ENCODE peak calls at places on chromosomes 7 and 10, in six cellular contexts. One of them, this sample, is unnamed.

GRCh38 chr7:130189281-130189782 is 15.9 kb downstream of the TMEM209 start:
- DNase-seq in AG09309: peak
- DNase-seq in nephron progenitor cell: no peak
- DNase-seq in AG04449: no peak
- DNase-seq in lower lobe of right lung: no peak
- DNase-seq in colonic mucosa: no peak
- DNase-seq in this sample: no peak

GRCh38 chr10:113059001-113059780 is 109.1 kb downstream of the TCF7L2 start:
- DNase-seq in AG09309: peak
- DNase-seq in nephron progenitor cell: peak
- DNase-seq in AG04449: no peak
- DNase-seq in lower lobe of right lung: no peak
- DNase-seq in colonic mucosa: peak
- DNase-seq in this sample: no peak

GRCh38 chr7:155392726-155393570 is 65.0 kb upstream of the EN2 start:
- DNase-seq in AG09309: no peak
- DNase-seq in nephron progenitor cell: no peak
- DNase-seq in AG04449: no peak
- DNase-seq in lower lobe of right lung: no peak
- DNase-seq in colonic mucosa: no peak
- DNase-seq in this sample: no peak

GRCh38 chr7:24701232-24701898 is 55.9 kb downstream of the GSDME start:
- DNase-seq in AG09309: peak
- DNase-seq in nephron progenitor cell: no peak
- DNase-seq in AG04449: peak
- DNase-seq in lower lobe of right lung: no peak
- DNase-seq in colonic mucosa: no peak
- DNase-seq in this sample: peak

GRCh38 chr7:5283421-5284303 is 919 bp downstream of the SLC29A4 start:
- DNase-seq in AG09309: no peak
- DNase-seq in nephron progenitor cell: peak
- DNase-seq in AG04449: no peak
- DNase-seq in lower lobe of right lung: no peak
- DNase-seq in colonic mucosa: peak
- DNase-seq in this sample: peak

GRCh38 chr7:3042861-3043489 is 692 bp downstream of the CARD11 start:
- DNase-seq in AG09309: no peak
- DNase-seq in nephron progenitor cell: no peak
- DNase-seq in AG04449: no peak
- DNase-seq in lower lobe of right lung: no peak
- DNase-seq in colonic mucosa: peak
- DNase-seq in this sample: peak

GRCh38 chr7:96388166-96388565 is 66.3 kb upstream of the SLC25A13 start:
- DNase-seq in AG09309: peak
- DNase-seq in nephron progenitor cell: no peak
- DNase-seq in AG04449: no peak
- DNase-seq in lower lobe of right lung: no peak
- DNase-seq in colonic mucosa: no peak
- DNase-seq in this sample: peak

GRCh38 chr10:77547651-77548050 is 90.0 kb downstream of the KCNMA1 start:
- DNase-seq in AG09309: no peak
- DNase-seq in nephron progenitor cell: no peak
- DNase-seq in AG04449: no peak
- DNase-seq in lower lobe of right lung: no peak
- DNase-seq in colonic mucosa: no peak
- DNase-seq in this sample: no peak

GRCh38 chr10:34628174-34628802 is 186.8 kb downstream of the PARD3 start:
- DNase-seq in AG09309: no peak
- DNase-seq in nephron progenitor cell: no peak
- DNase-seq in AG04449: no peak
- DNase-seq in lower lobe of right lung: no peak
- DNase-seq in colonic mucosa: peak
- DNase-seq in this sample: no peak

GRCh38 chr10:15473401-15473777 is 102.3 kb upstream of the FAM171A1 start:
- DNase-seq in AG09309: no peak
- DNase-seq in nephron progenitor cell: no peak
- DNase-seq in AG04449: no peak
- DNase-seq in lower lobe of right lung: no peak
- DNase-seq in colonic mucosa: no peak
- DNase-seq in this sample: no peak

GRCh38 chr7:156192921-156193320 is 380.7 kb upstream of the SHH start:
- DNase-seq in AG09309: no peak
- DNase-seq in nephron progenitor cell: no peak
- DNase-seq in AG04449: no peak
- DNase-seq in lower lobe of right lung: no peak
- DNase-seq in colonic mucosa: no peak
- DNase-seq in this sample: peak

GRCh38 chr10:96721207-96721572 is 876 bp upstream of the PIK3AP1 start:
- DNase-seq in AG09309: no peak
- DNase-seq in nephron progenitor cell: no peak
- DNase-seq in AG04449: no peak
- DNase-seq in lower lobe of right lung: no peak
- DNase-seq in colonic mucosa: no peak
- DNase-seq in this sample: no peak
- TF ChIP-seq CTCF in AG09309: no peak
- TF ChIP-seq CTCF in nephron progenitor cell: no peak
- TF ChIP-seq CTCF in AG04449: no peak
- TF ChIP-seq CTCF in lower lobe of right lung: no peak
- TF ChIP-seq CTCF in colonic mucosa: no peak
- TF ChIP-seq CTCF in this sample: no peak

DNA sequence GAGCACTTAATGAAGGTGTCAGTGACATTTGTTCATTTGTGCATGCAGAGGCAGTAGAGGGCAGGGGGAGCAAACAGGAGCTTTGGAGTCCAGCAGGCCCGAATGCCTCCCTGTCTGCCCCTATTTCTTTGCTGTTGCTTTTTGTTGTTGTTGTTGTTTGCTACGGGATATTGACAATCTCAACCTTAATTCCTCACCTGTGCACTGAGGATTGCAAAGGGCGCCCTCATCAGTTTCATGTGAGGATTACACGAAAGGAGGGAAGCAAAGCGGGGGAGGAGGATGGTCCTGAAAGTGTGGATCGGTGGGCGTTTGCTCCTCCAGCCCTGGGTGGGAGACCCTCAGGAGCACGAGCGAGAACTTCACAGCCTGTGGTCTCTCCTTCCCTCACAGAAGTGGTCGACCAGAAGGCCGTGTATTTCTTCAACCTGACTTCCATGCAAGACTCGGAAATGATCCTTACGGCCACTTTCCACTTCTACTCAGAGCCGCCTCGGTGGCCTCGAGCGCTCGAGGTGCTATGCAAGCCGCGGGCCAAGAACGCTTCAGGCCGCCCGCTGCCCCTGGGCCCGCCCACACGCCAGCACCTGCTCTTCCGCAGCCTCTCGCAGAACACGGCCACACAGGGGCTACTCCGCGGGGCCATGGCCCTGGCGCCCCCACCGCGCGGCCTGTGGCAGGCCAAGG is 9.5 kb downstream of the GDF10 start:
- DNase-seq in AG09309: no peak
- DNase-seq in nephron progenitor cell: no peak
- DNase-seq in AG04449: no peak
- DNase-seq in lower lobe of right lung: no peak
- DNase-seq in colonic mucosa: no peak
- DNase-seq in this sample: no peak
- TF ChIP-seq CTCF in AG09309: peak
- TF ChIP-seq CTCF in nephron progenitor cell: peak
- TF ChIP-seq CTCF in AG04449: peak
- TF ChIP-seq CTCF in lower lobe of right lung: peak
- TF ChIP-seq CTCF in colonic mucosa: no peak
- TF ChIP-seq CTCF in this sample: peak

DNA sequence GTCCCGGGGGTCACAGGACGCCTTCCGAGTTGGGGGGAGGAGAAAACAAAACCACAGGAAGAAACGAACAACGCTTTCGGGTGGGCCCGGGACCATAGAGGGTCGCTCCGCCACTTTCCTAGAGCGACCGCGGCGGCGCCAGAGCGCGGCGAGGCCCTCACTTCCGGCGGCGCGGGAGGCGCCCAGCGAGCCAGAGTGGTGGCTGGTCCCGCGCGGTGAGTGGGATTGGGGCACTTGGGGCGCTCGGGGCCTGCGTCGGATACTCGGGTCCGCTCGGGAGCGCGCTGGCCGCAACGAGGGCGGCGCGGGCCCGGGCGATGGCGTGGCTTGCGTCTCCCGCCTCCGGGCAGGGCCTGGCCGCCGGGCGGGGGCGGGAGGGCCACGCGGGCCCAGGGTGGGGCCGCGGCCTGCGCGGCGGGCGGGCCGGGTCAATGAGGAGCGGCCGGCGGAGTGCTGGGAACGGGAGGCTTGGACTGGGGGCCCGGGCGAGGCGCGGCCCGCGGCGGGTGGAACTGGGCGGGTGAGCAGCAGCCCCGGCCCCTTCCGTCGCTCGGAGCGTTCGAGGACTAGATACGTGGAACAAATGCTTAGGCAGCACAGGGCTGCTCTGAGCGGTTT is at the start of gene ZNF22:
- DNase-seq in AG09309: no peak
- DNase-seq in nephron progenitor cell: peak
- DNase-seq in AG04449: no peak
- DNase-seq in lower lobe of right lung: peak
- DNase-seq in colonic mucosa: peak
- DNase-seq in this sample: peak
- TF ChIP-seq CTCF in AG09309: no peak
- TF ChIP-seq CTCF in nephron progenitor cell: no peak
- TF ChIP-seq CTCF in AG04449: no peak
- TF ChIP-seq CTCF in lower lobe of right lung: peak
- TF ChIP-seq CTCF in colonic mucosa: no peak
- TF ChIP-seq CTCF in this sample: no peak

DNA sequence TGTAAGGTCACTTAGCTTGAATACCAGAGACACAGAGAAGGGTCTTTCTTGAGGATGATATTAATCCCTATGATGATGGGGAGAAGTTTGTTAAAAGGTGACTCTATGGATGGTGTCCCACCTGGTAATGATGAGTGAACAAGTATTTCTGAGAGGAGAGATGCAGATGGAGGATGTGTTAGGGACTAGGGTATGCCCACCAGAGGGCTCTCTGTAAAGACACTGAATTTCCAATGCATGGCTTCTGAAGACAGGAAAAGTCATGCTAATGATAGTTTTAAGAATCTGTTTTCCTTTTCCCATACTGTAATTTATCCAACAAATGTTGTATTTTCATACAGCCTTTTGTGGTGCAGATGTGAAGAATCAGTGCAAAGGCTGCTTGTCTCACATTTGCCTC is 1250.9 kb upstream of the CELF2 start:
- DNase-seq in AG09309: no peak
- DNase-seq in nephron progenitor cell: no peak
- DNase-seq in AG04449: no peak
- DNase-seq in lower lobe of right lung: no peak
- DNase-seq in colonic mucosa: no peak
- DNase-seq in this sample: no peak
- TF ChIP-seq CTCF in AG09309: no peak
- TF ChIP-seq CTCF in nephron progenitor cell: no peak
- TF ChIP-seq CTCF in AG04449: no peak
- TF ChIP-seq CTCF in lower lobe of right lung: no peak
- TF ChIP-seq CTCF in colonic mucosa: no peak
- TF ChIP-seq CTCF in this sample: no peak

DNA sequence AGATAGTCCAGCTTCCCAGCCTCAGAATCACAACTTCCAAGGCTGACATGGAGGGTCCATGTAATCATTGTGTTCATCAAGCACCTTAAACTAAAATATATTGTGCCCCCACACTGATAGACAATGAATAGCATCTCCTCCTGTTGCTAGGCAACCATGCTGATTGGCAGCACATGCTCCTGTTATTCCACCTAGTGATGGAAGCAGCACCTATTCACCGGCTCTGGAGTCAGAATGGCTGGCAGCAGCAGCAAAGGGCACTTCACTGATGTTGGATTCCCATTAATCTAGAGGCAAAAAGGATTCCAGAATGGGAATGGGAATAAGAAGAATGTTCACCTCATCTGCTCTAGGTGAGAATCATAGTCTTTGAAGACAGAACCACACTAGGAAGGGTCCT is 55.0 kb downstream of the RELN start:
- DNase-seq in AG09309: no peak
- DNase-seq in nephron progenitor cell: no peak
- DNase-seq in AG04449: no peak
- DNase-seq in lower lobe of right lung: no peak
- DNase-seq in colonic mucosa: no peak
- DNase-seq in this sample: no peak
- TF ChIP-seq CTCF in AG09309: no peak
- TF ChIP-seq CTCF in nephron progenitor cell: no peak
- TF ChIP-seq CTCF in AG04449: no peak
- TF ChIP-seq CTCF in lower lobe of right lung: no peak
- TF ChIP-seq CTCF in colonic mucosa: no peak
- TF ChIP-seq CTCF in this sample: no peak

GRCh38 chr7:101432316-101432715 is 69.6 kb downstream of the COL26A1 start:
- DNase-seq in AG09309: no peak
- DNase-seq in nephron progenitor cell: no peak
- DNase-seq in AG04449: no peak
- DNase-seq in lower lobe of right lung: no peak
- DNase-seq in colonic mucosa: no peak
- DNase-seq in this sample: no peak

GRCh38 chr7:101436857-101437576 is 74.3 kb downstream of the COL26A1 start:
- DNase-seq in AG09309: no peak
- DNase-seq in nephron progenitor cell: peak
- DNase-seq in AG04449: no peak
- DNase-seq in lower lobe of right lung: no peak
- DNase-seq in colonic mucosa: peak
- DNase-seq in this sample: peak

GRCh38 chr7:101436226-101436745 is 73.6 kb downstream of the COL26A1 start:
- DNase-seq in AG09309: no peak
- DNase-seq in nephron progenitor cell: no peak
- DNase-seq in AG04449: no peak
- DNase-seq in lower lobe of right lung: no peak
- DNase-seq in colonic mucosa: no peak
- DNase-seq in this sample: no peak

GRCh38 chr7:101433688-101434087 is 71.0 kb downstream of the COL26A1 start:
- DNase-seq in AG09309: no peak
- DNase-seq in nephron progenitor cell: no peak
- DNase-seq in AG04449: no peak
- DNase-seq in lower lobe of right lung: no peak
- DNase-seq in colonic mucosa: no peak
- DNase-seq in this sample: no peak

GRCh38 chr7:101435461-101436225 is 73.0 kb downstream of the COL26A1 start:
- DNase-seq in AG09309: no peak
- DNase-seq in nephron progenitor cell: peak
- DNase-seq in AG04449: no peak
- DNase-seq in lower lobe of right lung: no peak
- DNase-seq in colonic mucosa: no peak
- DNase-seq in this sample: no peak
- TF ChIP-seq CTCF in AG09309: no peak
- TF ChIP-seq CTCF in nephron progenitor cell: peak
- TF ChIP-seq CTCF in AG04449: no peak
- TF ChIP-seq CTCF in lower lobe of right lung: no peak
- TF ChIP-seq CTCF in colonic mucosa: no peak
- TF ChIP-seq CTCF in this sample: no peak

GRCh38 chr10:18472977-18473376 is 178.4 kb downstream of the NSUN6 start:
- DNase-seq in AG09309: no peak
- DNase-seq in nephron progenitor cell: no peak
- DNase-seq in AG04449: no peak
- DNase-seq in lower lobe of right lung: no peak
- DNase-seq in colonic mucosa: no peak
- DNase-seq in this sample: peak
- TF ChIP-seq CTCF in AG09309: no peak
- TF ChIP-seq CTCF in nephron progenitor cell: no peak
- TF ChIP-seq CTCF in AG04449: no peak
- TF ChIP-seq CTCF in lower lobe of right lung: no peak
- TF ChIP-seq CTCF in colonic mucosa: no peak
- TF ChIP-seq CTCF in this sample: no peak